ENCODE peak calls at places on chromosomes 4 and X, in five cellular contexts. One of them, this sample, is unnamed.

GRCh38 chrX:2389324-2389723 is 111.5 kb downstream of the DHRSX start:
- DNase-seq in fibroblast of villous mesenchyme: no peak
- DNase-seq in Caco-2: no peak
- DNase-seq in HL-60: no peak
- DNase-seq in IMR-90: no peak
- DNase-seq in this sample: no peak

GRCh38 chr4:125664091-125664767 is 349.5 kb downstream of the FAT4 start:
- DNase-seq in fibroblast of villous mesenchyme: no peak
- DNase-seq in Caco-2: no peak
- DNase-seq in HL-60: no peak
- DNase-seq in IMR-90: no peak
- DNase-seq in this sample: peak

GRCh38 chrX:20743054-20743453 is 476.3 kb upstream of the RPS6KA3 start:
- DNase-seq in fibroblast of villous mesenchyme: no peak
- DNase-seq in Caco-2: no peak
- DNase-seq in HL-60: no peak
- DNase-seq in IMR-90: no peak
- DNase-seq in this sample: no peak

GRCh38 chrX:39633293-39633692 is 464.5 kb downstream of the BCOR start:
- DNase-seq in fibroblast of villous mesenchyme: peak
- DNase-seq in Caco-2: no peak
- DNase-seq in HL-60: peak
- DNase-seq in IMR-90: no peak
- DNase-seq in this sample: peak

GRCh38 chr4:117135634-117136354 is 50.4 kb upstream of the TRAM1L1 start:
- DNase-seq in fibroblast of villous mesenchyme: no peak
- DNase-seq in Caco-2: no peak
- DNase-seq in HL-60: no peak
- DNase-seq in IMR-90: no peak
- DNase-seq in this sample: no peak

GRCh38 chrX:70454441-70455365 is 10.1 kb downstream of the DLG3 start:
- DNase-seq in fibroblast of villous mesenchyme: peak
- DNase-seq in Caco-2: peak
- DNase-seq in HL-60: no peak
- DNase-seq in IMR-90: peak
- DNase-seq in this sample: peak

GRCh38 chr4:602559-602942 is 22.8 kb upstream of the PDE6B start:
- DNase-seq in fibroblast of villous mesenchyme: peak
- DNase-seq in Caco-2: peak
- DNase-seq in HL-60: no peak
- DNase-seq in IMR-90: no peak
- DNase-seq in this sample: no peak

GRCh38 chr4:123398151-123398802 is 1.7 kb downstream of the SPRY1 start:
- DNase-seq in fibroblast of villous mesenchyme: peak
- DNase-seq in Caco-2: peak
- DNase-seq in HL-60: no peak
- DNase-seq in IMR-90: peak
- DNase-seq in this sample: peak

GRCh38 chr4:172055046-172055445 is 241.8 kb downstream of the GALNTL6 start:
- DNase-seq in fibroblast of villous mesenchyme: no peak
- DNase-seq in Caco-2: no peak
- DNase-seq in HL-60: no peak
- DNase-seq in IMR-90: no peak
- DNase-seq in this sample: no peak

GRCh38 chr4:108141213-108142045 is 27.3 kb downstream of the LEF1 start:
- DNase-seq in fibroblast of villous mesenchyme: no peak
- DNase-seq in Caco-2: no peak
- DNase-seq in HL-60: no peak
- DNase-seq in IMR-90: no peak
- DNase-seq in this sample: no peak

GRCh38 chrX:40964008-40964407 is 121.2 kb upstream of the USP9X start:
- DNase-seq in fibroblast of villous mesenchyme: no peak
- DNase-seq in Caco-2: no peak
- DNase-seq in HL-60: no peak
- DNase-seq in IMR-90: no peak
- DNase-seq in this sample: no peak

GRCh38 chrX:6021316-6022091 is 207.2 kb downstream of the NLGN4X start:
- DNase-seq in fibroblast of villous mesenchyme: peak
- DNase-seq in Caco-2: peak
- DNase-seq in HL-60: no peak
- DNase-seq in IMR-90: peak
- DNase-seq in this sample: peak

GRCh38 chr4:43547560-43547959 is 655.0 kb downstream of the GRXCR1 start:
- DNase-seq in fibroblast of villous mesenchyme: no peak
- DNase-seq in Caco-2: no peak
- DNase-seq in HL-60: no peak
- DNase-seq in IMR-90: no peak
- DNase-seq in this sample: no peak

GRCh38 chr4:26452565-26453531 is 37.4 kb downstream of the CCKAR start:
- DNase-seq in fibroblast of villous mesenchyme: no peak
- DNase-seq in Caco-2: peak
- DNase-seq in HL-60: no peak
- DNase-seq in IMR-90: no peak
- DNase-seq in this sample: no peak

GRCh38 chr4:176838611-176839411 is 46.1 kb upstream of the VEGFC start:
- DNase-seq in fibroblast of villous mesenchyme: peak
- DNase-seq in Caco-2: no peak
- DNase-seq in HL-60: no peak
- DNase-seq in IMR-90: peak
- DNase-seq in this sample: peak

DNA sequence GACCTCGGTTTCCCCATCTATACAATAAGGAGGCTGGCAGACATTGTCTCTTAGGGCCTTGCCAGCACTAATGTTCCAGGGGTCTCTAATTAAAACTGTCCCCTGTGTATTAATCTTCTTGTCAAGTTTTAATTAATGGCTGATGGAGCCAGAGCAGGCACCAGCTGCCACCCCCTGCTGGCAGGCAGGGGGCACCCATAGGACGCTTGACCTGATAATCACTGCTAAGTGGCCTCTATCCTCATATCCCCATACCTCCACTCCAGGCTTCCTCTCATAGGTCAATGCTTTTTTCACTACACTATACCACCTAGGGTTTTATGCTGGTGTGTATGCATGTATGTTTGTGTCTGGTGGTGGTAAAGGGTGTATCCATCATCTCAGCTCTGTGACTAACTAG is 89.4 kb downstream of the EFNB1 start:
- DNase-seq in fibroblast of villous mesenchyme: no peak
- DNase-seq in Caco-2: no peak
- DNase-seq in HL-60: no peak
- DNase-seq in IMR-90: no peak
- DNase-seq in this sample: no peak
- TF ChIP-seq CTCF in fibroblast of villous mesenchyme: no peak
- TF ChIP-seq CTCF in Caco-2: no peak
- TF ChIP-seq CTCF in HL-60: no peak
- TF ChIP-seq CTCF in IMR-90: no peak
- TF ChIP-seq CTCF in this sample: no peak

GRCh38 chr4:57043304-57044251 is 64.9 kb downstream of the POLR2B start:
- DNase-seq in fibroblast of villous mesenchyme: peak
- DNase-seq in Caco-2: no peak
- DNase-seq in HL-60: no peak
- DNase-seq in IMR-90: peak
- DNase-seq in this sample: peak
- H3K4me3 ChIP-seq in fibroblast of villous mesenchyme: no peak
- H3K4me3 ChIP-seq in Caco-2: no peak
- H3K4me3 ChIP-seq in HL-60: no peak
- H3K4me3 ChIP-seq in IMR-90: no peak
- H3K4me3 ChIP-seq in this sample: no peak

GRCh38 chr4:75058486-75058885 is 125.6 kb downstream of the PARM1 start:
- DNase-seq in fibroblast of villous mesenchyme: no peak
- DNase-seq in Caco-2: no peak
- DNase-seq in HL-60: no peak
- DNase-seq in IMR-90: no peak
- DNase-seq in this sample: no peak

GRCh38 chr4:75057369-75057768 is 124.5 kb downstream of the PARM1 start:
- DNase-seq in fibroblast of villous mesenchyme: no peak
- DNase-seq in Caco-2: no peak
- DNase-seq in HL-60: no peak
- DNase-seq in IMR-90: no peak
- DNase-seq in this sample: no peak

GRCh38 chr4:75056277-75056676 is 123.4 kb downstream of the PARM1 start:
- DNase-seq in fibroblast of villous mesenchyme: no peak
- DNase-seq in Caco-2: no peak
- DNase-seq in HL-60: no peak
- DNase-seq in IMR-90: no peak
- DNase-seq in this sample: no peak

GRCh38 chr4:75051431-75051830 is 118.5 kb downstream of the PARM1 start:
- DNase-seq in fibroblast of villous mesenchyme: no peak
- DNase-seq in Caco-2: no peak
- DNase-seq in HL-60: no peak
- DNase-seq in IMR-90: no peak
- DNase-seq in this sample: no peak

DNA sequence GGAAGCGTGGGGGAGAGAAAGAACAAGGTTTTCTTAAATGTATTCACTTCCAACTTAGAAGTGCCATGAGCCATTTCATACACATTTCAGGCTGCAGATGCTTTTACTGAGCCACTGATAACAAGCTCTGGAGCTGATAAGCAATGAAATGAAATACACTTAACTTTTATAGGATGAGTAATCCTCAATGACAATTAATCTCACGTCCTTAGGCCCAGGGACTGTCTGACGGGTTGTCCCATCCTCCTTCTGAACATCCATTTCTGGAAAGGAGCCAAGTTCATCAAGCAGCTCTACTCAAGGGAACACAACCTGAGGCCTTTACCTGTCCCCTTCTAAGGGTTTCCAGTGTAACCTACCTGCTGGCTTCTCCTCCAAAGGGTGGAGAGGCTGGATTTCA is 121.2 kb downstream of the PARM1 start:
- DNase-seq in fibroblast of villous mesenchyme: no peak
- DNase-seq in Caco-2: no peak
- DNase-seq in HL-60: no peak
- DNase-seq in IMR-90: no peak
- DNase-seq in this sample: no peak
- TF ChIP-seq CTCF in fibroblast of villous mesenchyme: no peak
- TF ChIP-seq CTCF in Caco-2: no peak
- TF ChIP-seq CTCF in HL-60: no peak
- TF ChIP-seq CTCF in IMR-90: no peak
- TF ChIP-seq CTCF in this sample: no peak

GRCh38 chrX:115138040-115138439 is 51.2 kb upstream of the RBMXL3 start:
- DNase-seq in fibroblast of villous mesenchyme: no peak
- DNase-seq in Caco-2: no peak
- DNase-seq in HL-60: no peak
- DNase-seq in IMR-90: no peak
- DNase-seq in this sample: no peak

GRCh38 chrX:115134366-115134765 is 54.8 kb upstream of the RBMXL3 start:
- DNase-seq in fibroblast of villous mesenchyme: no peak
- DNase-seq in Caco-2: no peak
- DNase-seq in HL-60: no peak
- DNase-seq in IMR-90: peak
- DNase-seq in this sample: no peak
- H3K4me3 ChIP-seq in fibroblast of villous mesenchyme: no peak
- H3K4me3 ChIP-seq in Caco-2: no peak
- H3K4me3 ChIP-seq in HL-60: no peak
- H3K4me3 ChIP-seq in IMR-90: no peak
- H3K4me3 ChIP-seq in this sample: no peak

This sample was measured in astrocyte of the spinal cord.